ENCODE peak calls at places on chromosomes 16 and 17, in four cellular contexts. E, Z, G and U are unnamed samples.

GRCh38 chr16:17313085-17313611 is 157.6 kb downstream of the XYLT1 start:
- DNase-seq in E (no peak), Z (no peak), G (no peak), U (no peak)

GRCh38 chr17:17096438-17097178 is 54.4 kb downstream of the MPRIP start:
- DNase-seq in E (no peak), G (no peak), Z (no peak), U (no peak)

GRCh38 chr17:76370261-76370993 is 14.0 kb upstream of the SPHK1 start:
- DNase-seq in G (no peak), Z (no peak), E (no peak), U (no peak)

GRCh38 chr16:79062336-79062735 is 538.2 kb downstream of the MAF start:
- DNase-seq in G (no peak), Z (no peak), E (peak), U (no peak)

GRCh38 chr16:66910175-66910940 is 8.3 kb downstream of the CDH16 start:
- DNase-seq in E (no peak), G (no peak), Z (no peak), U (no peak)

GRCh38 chr16:50038756-50039529 is 13.9 kb downstream of the CNEP1R1 start:
- DNase-seq in G (no peak), E (no peak), Z (no peak), U (peak)

GRCh38 chr16:48361012-48361411 is 24.2 kb downstream of the SIAH1 start:
- DNase-seq in E (no peak), Z (no peak), G (no peak), U (no peak)

GRCh38 chr17:42675348-42675983 is 1.3 kb downstream of the PLEKHH3 start:
- DNase-seq in E (peak), Z (no peak), G (peak), U (peak)

GRCh38 chr17:7321466-7321865 is 6.3 kb upstream of the GPS2 start:
- DNase-seq in G (no peak), E (no peak), Z (no peak), U (no peak)

GRCh38 chr16:69326172-69326873 is 4.1 kb downstream of the PDF start:
- DNase-seq in Z (no peak), G (no peak), E (no peak), U (no peak)

GRCh38 chr16:89143911-89144675 is 27.5 kb upstream of the CDH15 start:
- DNase-seq in Z (no peak), E (no peak), G (no peak), U (no peak)

GRCh38 chr17:28940142-28940541 is 11.2 kb downstream of the PHF12 start:
- DNase-seq in Z (no peak), G (no peak), E (no peak), U (no peak)

GRCh38 chr17:76189741-76190140 is 48.7 kb upstream of the FOXJ1 start:
- DNase-seq in E (no peak), G (no peak), Z (no peak), U (peak)

GRCh38 chr16:85415196-85415988 is 197.7 kb upstream of the GSE1 start:
- DNase-seq in G (no peak), E (no peak), Z (no peak), U (peak)

GRCh38 chr17:77746901-77747620 is 211.4 kb upstream of the TNRC6C start:
- DNase-seq in Z (no peak), G (no peak), E (no peak), U (peak)

GRCh38 chr16:66800856-66801255 is 528 bp downstream of the TERB1 start:
- DNase-seq in Z (no peak), E (no peak), G (no peak), U (no peak)